ENCODE peak calls at places on chromosome 12, in four cellular contexts. N is gastrocnemius medialis, C is adrenal gland, M is body of pancreas. O is an unnamed sample.

GRCh38 chr12:64461634-64462414 is 9.9 kb downstream of the TBK1 start:
- DNase-seq in C (peak), N (no peak), M (no peak), O (no peak)

GRCh38 chr12:114627393-114627792 is 56.6 kb downstream of the TBX3 start:
- DNase-seq in M (no peak), C (no peak), N (no peak), O (no peak)

GRCh38 chr12:100823988-100824387 is 29.4 kb downstream of the ANO4 start:
- DNase-seq in M (no peak), N (no peak), C (no peak), O (no peak)

GRCh38 chr12:20404576-20405346 is 36.4 kb downstream of the PDE3A start:
- DNase-seq in N (no peak), C (peak), M (peak), O (peak)

GRCh38 chr12:113860059-113860820 is 105.9 kb downstream of the RBM19 start:
- DNase-seq in N (no peak), C (no peak), M (no peak), O (peak)

GRCh38 chr12:13268606-13269005 is 72.1 kb downstream of the EMP1 start:
- DNase-seq in C (no peak), N (no peak), M (no peak), O (no peak)

GRCh38 chr12:132287391-132288238 is 41.8 kb downstream of the GALNT9 start:
- DNase-seq in M (no peak), N (no peak), C (no peak), O (no peak)

GRCh38 chr12:112900298-112901145 is 6.2 kb upstream of the OAS1 start:
- DNase-seq in M (peak), C (no peak), N (no peak), O (peak)

GRCh38 chr12:26523708-26524150 is 309.3 kb downstream of the ITPR2 start:
- DNase-seq in C (peak), N (peak), M (peak), O (peak)

GRCh38 chr12:53623526-53623925 is 2.7 kb downstream of the ATF7 start:
- DNase-seq in N (no peak), M (no peak), C (no peak), O (peak)

GRCh38 chr12:67355428-67356385 is 86.5 kb downstream of the CAND1 start:
- DNase-seq in N (peak), C (peak), M (peak), O (peak)

GRCh38 chr12:104410326-104410725 is 46.4 kb upstream of the CHST11 start:
- DNase-seq in C (no peak), N (no peak), M (no peak), O (no peak)

GRCh38 chr12:26088999-26089398 is 35.8 kb downstream of the BHLHE41 start:
- DNase-seq in M (no peak), C (no peak), N (no peak), O (peak)

GRCh38 chr12:56299308-56299852 is 750 bp downstream of the CS start:
- DNase-seq in M (no peak), N (no peak), C (peak), O (peak)

GRCh38 chr12:6033546-6033945 is 88.5 kb upstream of the ANO2 start:
- DNase-seq in N (no peak), C (no peak), M (no peak), O (no peak)

GRCh38 chr12:127984386-127985055 is 282.4 kb upstream of the TMEM132C start:
- DNase-seq in C (no peak), N (no peak), M (no peak), O (no peak)

GRCh38 chr12:3204716-3205617 is 127.8 kb downstream of the TSPAN9 start:
- DNase-seq in C (no peak), N (no peak), M (no peak), O (no peak)

GRCh38 chr12:114684098-114684869 is at the start of gene TBX3:
- DNase-seq in N (peak), M (peak), C (peak), O (peak)

GRCh38 chr12:93989913-93990312 is 158.5 kb upstream of the PLXNC1 start:
- DNase-seq in M (no peak), N (no peak), C (no peak), O (no peak)

GRCh38 chr12:22738945-22739344 is 114.0 kb downstream of the ETNK1 start:
- DNase-seq in C (no peak), N (no peak), M (no peak), O (no peak)

GRCh38 chr12:6960291-6961277 is 9.4 kb downstream of the PTPN6 start:
- DNase-seq in C (peak), N (no peak), M (no peak), O (peak)

GRCh38 chr12:12685305-12685704 is 10.7 kb downstream of the GPR19 start:
- DNase-seq in C (no peak), M (no peak), N (no peak), O (no peak)

DNA sequence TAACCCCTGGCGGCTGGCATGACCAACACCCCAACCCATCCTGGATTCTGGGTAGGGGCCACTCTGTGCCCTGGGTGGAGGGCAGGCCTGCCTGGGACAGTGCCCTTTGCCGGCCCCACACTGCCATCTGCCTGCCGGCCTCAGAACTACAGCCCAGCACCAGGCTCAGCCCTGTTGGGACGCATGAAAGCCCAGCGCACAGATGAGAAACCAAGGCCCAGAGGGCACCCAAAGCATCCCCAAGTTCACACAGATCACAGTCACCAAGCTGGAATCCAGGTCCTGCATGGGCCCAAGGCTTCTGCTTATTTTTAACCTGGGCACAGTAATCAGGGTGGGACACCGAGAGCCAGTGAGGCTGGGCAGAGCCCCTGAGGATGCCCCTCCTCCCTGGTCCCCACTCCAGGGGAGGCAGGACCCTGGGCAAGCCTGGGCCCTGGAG is 26.2 kb downstream of the RFLNA start:
- DNase-seq in N (peak), C (peak), M (peak), O (peak)
- TF ChIP-seq POLR2A in N (no peak), C (no peak), M (no peak), O (no peak)

GRCh38 chr12:80939231-80939950 is 1.7 kb upstream of the LIN7A start:
- DNase-seq in N (no peak), M (no peak), C (no peak), O (peak)
- H3K4me3 ChIP-seq in N (no peak), M (no peak), C (no peak), O (peak)

DNA sequence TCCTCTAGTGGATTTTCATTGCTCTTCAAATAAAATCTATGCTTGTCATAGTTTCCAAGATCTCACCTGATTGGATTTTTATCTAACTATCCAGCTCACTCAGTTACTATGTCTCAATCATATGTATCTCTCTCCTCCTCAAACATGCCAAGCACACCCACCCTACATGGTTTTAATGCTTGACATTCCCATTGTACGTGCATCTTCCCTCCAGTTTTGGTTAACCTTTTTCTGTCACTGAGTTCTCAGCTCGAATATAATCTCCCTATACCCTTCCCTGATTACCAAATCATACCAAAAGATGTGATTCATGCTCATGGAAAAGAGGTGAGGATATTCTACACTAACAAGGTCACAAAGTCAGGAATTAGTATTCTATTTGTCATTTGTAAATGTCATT is 12.0 kb upstream of the PTPRQ start:
- DNase-seq in M (no peak), C (no peak), N (no peak), O (no peak)
- TF ChIP-seq POLR2A in M (no peak), C (no peak), N (no peak), O (no peak)

DNA sequence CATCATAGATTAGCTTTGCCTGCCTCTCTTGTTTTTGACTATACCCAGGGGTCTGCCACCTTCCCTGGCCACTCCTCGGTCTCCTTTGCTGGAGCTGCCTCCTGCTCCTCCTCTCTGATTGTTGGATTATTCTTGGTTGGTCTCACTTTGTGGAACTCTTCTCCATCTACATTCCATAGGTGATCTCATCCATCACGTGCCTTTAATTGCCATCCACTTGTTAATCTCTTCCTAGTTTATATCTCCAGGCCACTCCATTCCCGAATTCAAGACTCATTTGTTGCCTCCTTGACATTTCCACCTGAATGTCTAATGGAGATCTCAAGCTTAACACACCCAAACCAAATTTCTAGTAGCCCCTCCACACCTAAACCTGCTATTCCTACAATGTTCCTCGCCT is 5.4 kb downstream of the POLR3B start:
- DNase-seq in N (no peak), M (no peak), C (no peak), O (no peak)
- H3K4me3 ChIP-seq in N (no peak), M (no peak), C (no peak), O (no peak)

GRCh38 chr12:50025187-50026059 is at the start of gene RACGAP1:
- DNase-seq in C (peak), M (peak), N (peak), O (peak)
- TF ChIP-seq POLR2A in C (peak), M (no peak), N (no peak), O (peak)

GRCh38 chr12:14769462-14769836 is 33.8 kb downstream of the WBP11 start:
- DNase-seq in M (peak), C (peak), N (no peak), O (no peak)
- H3K4me3 ChIP-seq in M (peak), C (peak), N (peak), O (peak)

O was measured in NB4.